ENCODE peak calls at places on chromosomes 11 and 22, in nine cellular contexts. One of them, this sample, is unnamed.

GRCh38 chr11:94060401-94060800 is 39.2 kb downstream of the HEPHL1 start:
- DNase-seq in mammary epithelial cell: peak; percentile 75
- DNase-seq in GM04503: no peak
- DNase-seq in T-helper 2 cell: no peak
- DNase-seq in MV-4-11: no peak
- DNase-seq in stimulated activated CD4-positive, alpha-beta T cell treated with anti-CD3 and anti-CD28 coated beads, Interleukin-4, amount 100 ng/mL, for 48 hours: no peak
- DNase-seq in activated T-helper 2 cell treated with anti-CD3 and anti-CD28 coated beads, Interferon-gamma antibody, Interleukin-2, Interleukin-4, amounts not matched to agents 10 μg/mL and 5 μg/mL and 100 μg/mL, durations not matched to agents 14 hours and 24 hours and 36 hours: no peak
- DNase-seq in amniotic stem cell: no peak
- DNase-seq in endothelial cell: no peak
- DNase-seq in this sample: no peak

GRCh38 chr11:120068114-120068573 is 69.8 kb downstream of the TRIM29 start:
- DNase-seq in mammary epithelial cell: peak; percentile 43
- DNase-seq in GM04503: peak; percentile 14
- DNase-seq in T-helper 2 cell: no peak
- DNase-seq in MV-4-11: peak; percentile 58
- DNase-seq in stimulated activated CD4-positive, alpha-beta T cell treated with anti-CD3 and anti-CD28 coated beads, Interleukin-4, amount 100 ng/mL, for 48 hours: no peak
- DNase-seq in activated T-helper 2 cell treated with anti-CD3 and anti-CD28 coated beads, Interferon-gamma antibody, Interleukin-2, Interleukin-4, amounts not matched to agents 10 μg/mL and 5 μg/mL and 100 μg/mL, durations not matched to agents 14 hours and 24 hours and 36 hours: no peak
- DNase-seq in amniotic stem cell: no peak
- DNase-seq in endothelial cell: no peak
- DNase-seq in this sample: no peak

GRCh38 chr11:44575288-44575672 is 9.8 kb downstream of the CD82 start:
- DNase-seq in mammary epithelial cell: peak; percentile 84
- DNase-seq in GM04503: peak; percentile 35
- DNase-seq in T-helper 2 cell: peak; percentile 45
- DNase-seq in MV-4-11: no peak
- DNase-seq in stimulated activated CD4-positive, alpha-beta T cell treated with anti-CD3 and anti-CD28 coated beads, Interleukin-4, amount 100 ng/mL, for 48 hours: no peak
- DNase-seq in activated T-helper 2 cell treated with anti-CD3 and anti-CD28 coated beads, Interferon-gamma antibody, Interleukin-2, Interleukin-4, amounts not matched to agents 10 μg/mL and 5 μg/mL and 100 μg/mL, durations not matched to agents 14 hours and 24 hours and 36 hours: no peak
- DNase-seq in amniotic stem cell: no peak
- DNase-seq in endothelial cell: no peak
- DNase-seq in this sample: no peak

GRCh38 chr22:17647452-17647851 is 8.9 kb downstream of the BCL2L13 start:
- DNase-seq in mammary epithelial cell: no peak
- DNase-seq in GM04503: no peak
- DNase-seq in T-helper 2 cell: no peak
- DNase-seq in MV-4-11: no peak
- DNase-seq in stimulated activated CD4-positive, alpha-beta T cell treated with anti-CD3 and anti-CD28 coated beads, Interleukin-4, amount 100 ng/mL, for 48 hours: no peak
- DNase-seq in activated T-helper 2 cell treated with anti-CD3 and anti-CD28 coated beads, Interferon-gamma antibody, Interleukin-2, Interleukin-4, amounts not matched to agents 10 μg/mL and 5 μg/mL and 100 μg/mL, durations not matched to agents 14 hours and 24 hours and 36 hours: no peak
- DNase-seq in amniotic stem cell: no peak
- DNase-seq in endothelial cell: no peak
- DNase-seq in this sample: no peak

GRCh38 chr11:112784323-112785073 is 176.7 kb upstream of the NCAM1 start:
- DNase-seq in mammary epithelial cell: no peak
- DNase-seq in GM04503: peak; percentile 79
- DNase-seq in T-helper 2 cell: no peak
- DNase-seq in MV-4-11: no peak
- DNase-seq in stimulated activated CD4-positive, alpha-beta T cell treated with anti-CD3 and anti-CD28 coated beads, Interleukin-4, amount 100 ng/mL, for 48 hours: no peak
- DNase-seq in activated T-helper 2 cell treated with anti-CD3 and anti-CD28 coated beads, Interferon-gamma antibody, Interleukin-2, Interleukin-4, amounts not matched to agents 10 μg/mL and 5 μg/mL and 100 μg/mL, durations not matched to agents 14 hours and 24 hours and 36 hours: no peak
- DNase-seq in amniotic stem cell: no peak
- DNase-seq in endothelial cell: no peak
- DNase-seq in this sample: no peak

GRCh38 chr11:118715245-118715807 is 35.9 kb upstream of the TREH start:
- DNase-seq in mammary epithelial cell: no peak
- DNase-seq in GM04503: no peak
- DNase-seq in T-helper 2 cell: no peak
- DNase-seq in MV-4-11: peak; percentile 32
- DNase-seq in stimulated activated CD4-positive, alpha-beta T cell treated with anti-CD3 and anti-CD28 coated beads, Interleukin-4, amount 100 ng/mL, for 48 hours: no peak
- DNase-seq in activated T-helper 2 cell treated with anti-CD3 and anti-CD28 coated beads, Interferon-gamma antibody, Interleukin-2, Interleukin-4, amounts not matched to agents 10 μg/mL and 5 μg/mL and 100 μg/mL, durations not matched to agents 14 hours and 24 hours and 36 hours: no peak
- DNase-seq in amniotic stem cell: no peak
- DNase-seq in endothelial cell: no peak
- DNase-seq in this sample: no peak

GRCh38 chr11:61836193-61836592 is 8.1 kb downstream of the FADS2 start:
- DNase-seq in mammary epithelial cell: no peak
- DNase-seq in GM04503: no peak
- DNase-seq in T-helper 2 cell: no peak
- DNase-seq in MV-4-11: no peak
- DNase-seq in stimulated activated CD4-positive, alpha-beta T cell treated with anti-CD3 and anti-CD28 coated beads, Interleukin-4, amount 100 ng/mL, for 48 hours: no peak
- DNase-seq in activated T-helper 2 cell treated with anti-CD3 and anti-CD28 coated beads, Interferon-gamma antibody, Interleukin-2, Interleukin-4, amounts not matched to agents 10 μg/mL and 5 μg/mL and 100 μg/mL, durations not matched to agents 14 hours and 24 hours and 36 hours: no peak
- DNase-seq in amniotic stem cell: no peak
- DNase-seq in endothelial cell: no peak
- DNase-seq in this sample: no peak

GRCh38 chr11:1890856-1891830 is 552 bp downstream of the PRR33 start:
- DNase-seq in mammary epithelial cell: no peak
- DNase-seq in GM04503: no peak
- DNase-seq in T-helper 2 cell: no peak
- DNase-seq in MV-4-11: no peak
- DNase-seq in stimulated activated CD4-positive, alpha-beta T cell treated with anti-CD3 and anti-CD28 coated beads, Interleukin-4, amount 100 ng/mL, for 48 hours: no peak
- DNase-seq in activated T-helper 2 cell treated with anti-CD3 and anti-CD28 coated beads, Interferon-gamma antibody, Interleukin-2, Interleukin-4, amounts not matched to agents 10 μg/mL and 5 μg/mL and 100 μg/mL, durations not matched to agents 14 hours and 24 hours and 36 hours: no peak
- DNase-seq in amniotic stem cell: no peak
- DNase-seq in endothelial cell: no peak
- DNase-seq in this sample: no peak

GRCh38 chr22:18031670-18032454 is 7.5 kb upstream of the MICAL3 start:
- DNase-seq in mammary epithelial cell: peak; percentile 97
- DNase-seq in GM04503: peak; percentile 80
- DNase-seq in T-helper 2 cell: no peak
- DNase-seq in MV-4-11: no peak
- DNase-seq in stimulated activated CD4-positive, alpha-beta T cell treated with anti-CD3 and anti-CD28 coated beads, Interleukin-4, amount 100 ng/mL, for 48 hours: no peak
- DNase-seq in activated T-helper 2 cell treated with anti-CD3 and anti-CD28 coated beads, Interferon-gamma antibody, Interleukin-2, Interleukin-4, amounts not matched to agents 10 μg/mL and 5 μg/mL and 100 μg/mL, durations not matched to agents 14 hours and 24 hours and 36 hours: no peak
- DNase-seq in amniotic stem cell: peak; percentile 83
- DNase-seq in endothelial cell: no peak
- DNase-seq in this sample: no peak

GRCh38 chr11:23206736-23207336 is 346.6 kb upstream of the CCDC179 start:
- DNase-seq in mammary epithelial cell: peak; percentile 45
- DNase-seq in GM04503: no peak
- DNase-seq in T-helper 2 cell: no peak
- DNase-seq in MV-4-11: no peak
- DNase-seq in stimulated activated CD4-positive, alpha-beta T cell treated with anti-CD3 and anti-CD28 coated beads, Interleukin-4, amount 100 ng/mL, for 48 hours: no peak
- DNase-seq in activated T-helper 2 cell treated with anti-CD3 and anti-CD28 coated beads, Interferon-gamma antibody, Interleukin-2, Interleukin-4, amounts not matched to agents 10 μg/mL and 5 μg/mL and 100 μg/mL, durations not matched to agents 14 hours and 24 hours and 36 hours: no peak
- DNase-seq in amniotic stem cell: no peak
- DNase-seq in endothelial cell: no peak
- DNase-seq in this sample: no peak

GRCh38 chr11:18927550-18928322 is 11.5 kb downstream of the MRGPRX1 start:
- DNase-seq in mammary epithelial cell: peak; percentile 29
- DNase-seq in GM04503: no peak
- DNase-seq in T-helper 2 cell: no peak
- DNase-seq in MV-4-11: no peak
- DNase-seq in stimulated activated CD4-positive, alpha-beta T cell treated with anti-CD3 and anti-CD28 coated beads, Interleukin-4, amount 100 ng/mL, for 48 hours: no peak
- DNase-seq in activated T-helper 2 cell treated with anti-CD3 and anti-CD28 coated beads, Interferon-gamma antibody, Interleukin-2, Interleukin-4, amounts not matched to agents 10 μg/mL and 5 μg/mL and 100 μg/mL, durations not matched to agents 14 hours and 24 hours and 36 hours: no peak
- DNase-seq in amniotic stem cell: no peak
- DNase-seq in endothelial cell: no peak
- DNase-seq in this sample: no peak

GRCh38 chr11:1746516-1746931 is 3.9 kb downstream of the IFITM10 start:
- DNase-seq in mammary epithelial cell: peak; percentile 89
- DNase-seq in GM04503: no peak
- DNase-seq in T-helper 2 cell: no peak
- DNase-seq in MV-4-11: no peak
- DNase-seq in stimulated activated CD4-positive, alpha-beta T cell treated with anti-CD3 and anti-CD28 coated beads, Interleukin-4, amount 100 ng/mL, for 48 hours: no peak
- DNase-seq in activated T-helper 2 cell treated with anti-CD3 and anti-CD28 coated beads, Interferon-gamma antibody, Interleukin-2, Interleukin-4, amounts not matched to agents 10 μg/mL and 5 μg/mL and 100 μg/mL, durations not matched to agents 14 hours and 24 hours and 36 hours: no peak
- DNase-seq in amniotic stem cell: no peak
- DNase-seq in endothelial cell: no peak
- DNase-seq in this sample: no peak

GRCh38 chr11:12724301-12725046 is 50.3 kb downstream of the TEAD1 start:
- DNase-seq in mammary epithelial cell: peak; percentile 92
- DNase-seq in GM04503: peak; percentile 30
- DNase-seq in T-helper 2 cell: no peak
- DNase-seq in MV-4-11: no peak
- DNase-seq in stimulated activated CD4-positive, alpha-beta T cell treated with anti-CD3 and anti-CD28 coated beads, Interleukin-4, amount 100 ng/mL, for 48 hours: no peak
- DNase-seq in activated T-helper 2 cell treated with anti-CD3 and anti-CD28 coated beads, Interferon-gamma antibody, Interleukin-2, Interleukin-4, amounts not matched to agents 10 μg/mL and 5 μg/mL and 100 μg/mL, durations not matched to agents 14 hours and 24 hours and 36 hours: no peak
- DNase-seq in amniotic stem cell: peak; percentile 27
- DNase-seq in endothelial cell: no peak
- DNase-seq in this sample: no peak

GRCh38 chr11:297666-298405 is 1.5 kb downstream of the IFITM5 start:
- DNase-seq in mammary epithelial cell: no peak
- DNase-seq in GM04503: no peak
- DNase-seq in T-helper 2 cell: no peak
- DNase-seq in MV-4-11: peak; percentile 95
- DNase-seq in stimulated activated CD4-positive, alpha-beta T cell treated with anti-CD3 and anti-CD28 coated beads, Interleukin-4, amount 100 ng/mL, for 48 hours: no peak
- DNase-seq in activated T-helper 2 cell treated with anti-CD3 and anti-CD28 coated beads, Interferon-gamma antibody, Interleukin-2, Interleukin-4, amounts not matched to agents 10 μg/mL and 5 μg/mL and 100 μg/mL, durations not matched to agents 14 hours and 24 hours and 36 hours: no peak
- DNase-seq in amniotic stem cell: no peak
- DNase-seq in endothelial cell: no peak
- DNase-seq in this sample: no peak

GRCh38 chr11:45102361-45102809 is 44.1 kb upstream of the PRDM11 start:
- DNase-seq in mammary epithelial cell: no peak
- DNase-seq in GM04503: no peak
- DNase-seq in T-helper 2 cell: no peak
- DNase-seq in MV-4-11: no peak
- DNase-seq in stimulated activated CD4-positive, alpha-beta T cell treated with anti-CD3 and anti-CD28 coated beads, Interleukin-4, amount 100 ng/mL, for 48 hours: no peak
- DNase-seq in activated T-helper 2 cell treated with anti-CD3 and anti-CD28 coated beads, Interferon-gamma antibody, Interleukin-2, Interleukin-4, amounts not matched to agents 10 μg/mL and 5 μg/mL and 100 μg/mL, durations not matched to agents 14 hours and 24 hours and 36 hours: no peak
- DNase-seq in amniotic stem cell: no peak
- DNase-seq in endothelial cell: no peak
- DNase-seq in this sample: no peak

GRCh38 chr11:111331711-111332479 is 33.5 kb downstream of the POU2AF3 start:
- DNase-seq in mammary epithelial cell: peak; percentile 39
- DNase-seq in GM04503: peak; percentile 49
- DNase-seq in T-helper 2 cell: no peak
- DNase-seq in MV-4-11: no peak
- DNase-seq in stimulated activated CD4-positive, alpha-beta T cell treated with anti-CD3 and anti-CD28 coated beads, Interleukin-4, amount 100 ng/mL, for 48 hours: no peak
- DNase-seq in activated T-helper 2 cell treated with anti-CD3 and anti-CD28 coated beads, Interferon-gamma antibody, Interleukin-2, Interleukin-4, amounts not matched to agents 10 μg/mL and 5 μg/mL and 100 μg/mL, durations not matched to agents 14 hours and 24 hours and 36 hours: no peak
- DNase-seq in amniotic stem cell: peak; percentile 7
- DNase-seq in endothelial cell: no peak
- DNase-seq in this sample: no peak

GRCh38 chr11:29214833-29215232 is 802.0 kb downstream of the KCNA4 start:
- DNase-seq in mammary epithelial cell: peak; percentile 37
- DNase-seq in GM04503: no peak
- DNase-seq in T-helper 2 cell: no peak
- DNase-seq in MV-4-11: no peak
- DNase-seq in stimulated activated CD4-positive, alpha-beta T cell treated with anti-CD3 and anti-CD28 coated beads, Interleukin-4, amount 100 ng/mL, for 48 hours: no peak
- DNase-seq in activated T-helper 2 cell treated with anti-CD3 and anti-CD28 coated beads, Interferon-gamma antibody, Interleukin-2, Interleukin-4, amounts not matched to agents 10 μg/mL and 5 μg/mL and 100 μg/mL, durations not matched to agents 14 hours and 24 hours and 36 hours: no peak
- DNase-seq in amniotic stem cell: no peak
- DNase-seq in endothelial cell: no peak
- DNase-seq in this sample: no peak

GRCh38 chr11:64687204-64687603 is 35.8 kb downstream of the NRXN2 start:
- DNase-seq in mammary epithelial cell: no peak
- DNase-seq in GM04503: no peak
- DNase-seq in T-helper 2 cell: no peak
- DNase-seq in MV-4-11: no peak
- DNase-seq in stimulated activated CD4-positive, alpha-beta T cell treated with anti-CD3 and anti-CD28 coated beads, Interleukin-4, amount 100 ng/mL, for 48 hours: no peak
- DNase-seq in activated T-helper 2 cell treated with anti-CD3 and anti-CD28 coated beads, Interferon-gamma antibody, Interleukin-2, Interleukin-4, amounts not matched to agents 10 μg/mL and 5 μg/mL and 100 μg/mL, durations not matched to agents 14 hours and 24 hours and 36 hours: no peak
- DNase-seq in amniotic stem cell: no peak
- DNase-seq in endothelial cell: no peak
- DNase-seq in this sample: no peak

GRCh38 chr11:44842219-44842618 is 108.5 kb downstream of the TP53I11 start:
- DNase-seq in mammary epithelial cell: no peak
- DNase-seq in GM04503: peak; percentile 95
- DNase-seq in T-helper 2 cell: no peak
- DNase-seq in MV-4-11: no peak
- DNase-seq in stimulated activated CD4-positive, alpha-beta T cell treated with anti-CD3 and anti-CD28 coated beads, Interleukin-4, amount 100 ng/mL, for 48 hours: no peak
- DNase-seq in activated T-helper 2 cell treated with anti-CD3 and anti-CD28 coated beads, Interferon-gamma antibody, Interleukin-2, Interleukin-4, amounts not matched to agents 10 μg/mL and 5 μg/mL and 100 μg/mL, durations not matched to agents 14 hours and 24 hours and 36 hours: no peak
- DNase-seq in amniotic stem cell: peak; percentile 59
- DNase-seq in endothelial cell: no peak
- DNase-seq in this sample: no peak

GRCh38 chr11:123461164-123461563 is 31.1 kb downstream of the GRAMD1B start:
- DNase-seq in mammary epithelial cell: no peak
- DNase-seq in GM04503: no peak
- DNase-seq in T-helper 2 cell: no peak
- DNase-seq in MV-4-11: no peak
- DNase-seq in stimulated activated CD4-positive, alpha-beta T cell treated with anti-CD3 and anti-CD28 coated beads, Interleukin-4, amount 100 ng/mL, for 48 hours: no peak
- DNase-seq in activated T-helper 2 cell treated with anti-CD3 and anti-CD28 coated beads, Interferon-gamma antibody, Interleukin-2, Interleukin-4, amounts not matched to agents 10 μg/mL and 5 μg/mL and 100 μg/mL, durations not matched to agents 14 hours and 24 hours and 36 hours: no peak
- DNase-seq in amniotic stem cell: no peak
- DNase-seq in endothelial cell: no peak
- DNase-seq in this sample: no peak

GRCh38 chr11:444397-445144 is 2.8 kb upstream of the ANO9 start:
- DNase-seq in mammary epithelial cell: peak; percentile 24
- DNase-seq in GM04503: no peak
- DNase-seq in T-helper 2 cell: no peak
- DNase-seq in MV-4-11: no peak
- DNase-seq in stimulated activated CD4-positive, alpha-beta T cell treated with anti-CD3 and anti-CD28 coated beads, Interleukin-4, amount 100 ng/mL, for 48 hours: no peak
- DNase-seq in activated T-helper 2 cell treated with anti-CD3 and anti-CD28 coated beads, Interferon-gamma antibody, Interleukin-2, Interleukin-4, amounts not matched to agents 10 μg/mL and 5 μg/mL and 100 μg/mL, durations not matched to agents 14 hours and 24 hours and 36 hours: no peak
- DNase-seq in amniotic stem cell: no peak
- DNase-seq in endothelial cell: no peak
- DNase-seq in this sample: no peak

GRCh38 chr11:47057374-47057773 is 119.3 kb downstream of the ARFGAP2 start:
- DNase-seq in mammary epithelial cell: no peak
- DNase-seq in GM04503: no peak
- DNase-seq in T-helper 2 cell: no peak
- DNase-seq in MV-4-11: peak; percentile 27
- DNase-seq in stimulated activated CD4-positive, alpha-beta T cell treated with anti-CD3 and anti-CD28 coated beads, Interleukin-4, amount 100 ng/mL, for 48 hours: no peak
- DNase-seq in activated T-helper 2 cell treated with anti-CD3 and anti-CD28 coated beads, Interferon-gamma antibody, Interleukin-2, Interleukin-4, amounts not matched to agents 10 μg/mL and 5 μg/mL and 100 μg/mL, durations not matched to agents 14 hours and 24 hours and 36 hours: no peak
- DNase-seq in amniotic stem cell: no peak
- DNase-seq in endothelial cell: no peak
- DNase-seq in this sample: no peak

GRCh38 chr11:63343130-63343529 is 26.5 kb upstream of the SLC22A9 start:
- DNase-seq in mammary epithelial cell: no peak
- DNase-seq in GM04503: no peak
- DNase-seq in T-helper 2 cell: no peak
- DNase-seq in MV-4-11: no peak
- DNase-seq in stimulated activated CD4-positive, alpha-beta T cell treated with anti-CD3 and anti-CD28 coated beads, Interleukin-4, amount 100 ng/mL, for 48 hours: no peak
- DNase-seq in activated T-helper 2 cell treated with anti-CD3 and anti-CD28 coated beads, Interferon-gamma antibody, Interleukin-2, Interleukin-4, amounts not matched to agents 10 μg/mL and 5 μg/mL and 100 μg/mL, durations not matched to agents 14 hours and 24 hours and 36 hours: no peak
- DNase-seq in amniotic stem cell: no peak
- DNase-seq in endothelial cell: no peak
- DNase-seq in this sample: no peak

GRCh38 chr11:104727095-104727494 is 171.2 kb downstream of the CASP12 start:
- DNase-seq in mammary epithelial cell: no peak
- DNase-seq in GM04503: no peak
- DNase-seq in T-helper 2 cell: no peak
- DNase-seq in MV-4-11: no peak
- DNase-seq in stimulated activated CD4-positive, alpha-beta T cell treated with anti-CD3 and anti-CD28 coated beads, Interleukin-4, amount 100 ng/mL, for 48 hours: no peak
- DNase-seq in activated T-helper 2 cell treated with anti-CD3 and anti-CD28 coated beads, Interferon-gamma antibody, Interleukin-2, Interleukin-4, amounts not matched to agents 10 μg/mL and 5 μg/mL and 100 μg/mL, durations not matched to agents 14 hours and 24 hours and 36 hours: no peak
- DNase-seq in amniotic stem cell: no peak
- DNase-seq in endothelial cell: no peak
- DNase-seq in this sample: no peak